ENCODE peak calls at places on chromosomes 1 and 21, in ten cellular contexts. S, T, R, W, Z, U, J, I, A and D are unnamed samples.
A peak's percentile ranks its signal among the peaks of the same experiment; 100 is the strongest.

GRCh38 chr1:35886606-35887431 is 3.8 kb downstream of the AGO1 start:
- DNase-seq in S (no peak), T (no peak), R (peak; percentile 29), W (no peak), Z (no peak), U (no peak), J (peak; percentile 24), I (no peak), A (no peak), D (no peak)

GRCh38 chr1:109083923-109084322 is 6.6 kb upstream of the TMEM167B start:
- DNase-seq in S (no peak), T (no peak), R (no peak), W (no peak), Z (no peak), U (no peak), J (no peak), I (no peak), A (no peak), D (no peak)

GRCh38 chr21:32719085-32719484 is 8.7 kb downstream of the SYNJ1 start:
- DNase-seq in S (no peak), T (no peak), R (no peak), W (no peak), Z (no peak), U (no peak), J (no peak), I (no peak), A (no peak), D (no peak)

GRCh38 chr1:30754684-30755171 is 2.8 kb downstream of the LAPTM5 start:
- DNase-seq in S (no peak), T (no peak), R (no peak), W (no peak), Z (no peak), U (no peak), J (no peak), I (no peak), A (no peak), D (no peak)

GRCh38 chr1:226798427-226799411 is 59.6 kb upstream of the ITPKB start:
- DNase-seq in S (peak; percentile 34), T (no peak), R (peak; percentile 47), W (no peak), Z (no peak), U (no peak), J (no peak), I (no peak), A (no peak), D (no peak)

GRCh38 chr1:205226868-205227583 is 720 bp upstream of the TMCC2 start:
- DNase-seq in S (no peak), T (no peak), R (no peak), W (no peak), Z (peak; percentile 33), U (no peak), J (peak; percentile 43), I (no peak), A (peak; percentile 44), D (peak; percentile 50)

GRCh38 chr1:190452272-190452848 is 25.3 kb downstream of the BRINP3 start:
- DNase-seq in S (no peak), T (no peak), R (no peak), W (no peak), Z (no peak), U (no peak), J (no peak), I (no peak), A (no peak), D (no peak)

GRCh38 chr1:43636006-43636641 is 13.8 kb upstream of the KDM4A start:
- DNase-seq in S (no peak), T (no peak), R (no peak), W (no peak), Z (no peak), U (no peak), J (no peak), I (no peak), A (no peak), D (no peak)

GRCh38 chr1:21774835-21775541 is 8.0 kb downstream of the USP48 start:
- DNase-seq in S (no peak), T (no peak), R (no peak), W (no peak), Z (no peak), U (no peak), J (no peak), I (no peak), A (no peak), D (no peak)

GRCh38 chr1:24778141-24778540 is 32.9 kb downstream of the CLIC4 start:
- DNase-seq in S (no peak), T (no peak), R (no peak), W (no peak), Z (no peak), U (no peak), J (no peak), I (no peak), A (no peak), D (no peak)

GRCh38 chr1:155017021-155017945 is 14.7 kb downstream of the ZBTB7B start:
- DNase-seq in S (peak; percentile 95), T (peak; percentile 97), R (peak; percentile 86), W (peak; percentile 97), Z (peak; percentile 94), U (peak; percentile 93), J (peak; percentile 83), I (peak; percentile 93), A (peak; percentile 98), D (peak; percentile 90)

DNA sequence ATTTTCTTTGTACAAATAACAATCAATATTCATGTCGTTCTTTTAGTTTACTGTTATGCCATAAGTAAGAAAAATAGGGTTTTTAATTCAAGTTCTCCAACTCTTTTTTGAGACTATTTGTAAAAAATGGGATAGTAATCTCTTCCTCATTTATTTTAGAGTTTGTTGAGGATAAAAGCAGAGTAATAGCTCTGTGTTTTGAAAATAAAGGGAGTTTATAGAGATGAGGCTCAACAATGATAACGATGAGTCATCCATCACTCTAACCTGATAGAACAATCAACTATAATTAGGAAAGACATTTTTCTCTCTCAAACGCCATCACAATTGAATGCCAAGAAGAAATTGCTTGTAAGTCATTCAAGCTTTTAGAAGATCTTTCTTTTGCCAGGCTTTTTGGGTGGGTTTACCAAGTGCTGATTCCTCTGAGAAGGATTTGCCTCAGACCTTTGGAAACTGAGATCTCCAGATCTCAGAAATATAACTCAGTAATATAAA is 553 bp downstream of the CD84 start:
- DNase-seq in S (no peak), T (no peak), R (no peak), W (no peak), Z (no peak), U (no peak), J (no peak), I (no peak), A (no peak), D (no peak)
- TF ChIP-seq POLR2A in S (no peak), T (no peak), R (no peak), W (no peak), Z (no peak), U (no peak), J (no peak), I (no peak), A (no peak), D (no peak)

GRCh38 chr1:37807555-37808368 is at the start of the genes C1orf122 and YRDC:
- DNase-seq in S (peak; percentile 96), T (peak; percentile 96), R (peak; percentile 99), W (peak; percentile 94), Z (peak; percentile 91), U (peak; percentile 95), J (peak; percentile 92), I (peak; percentile 94), A (peak; percentile 90), D (peak; percentile 98)
- TF ChIP-seq POLR2A in S (no peak), T (peak; percentile 9), R (peak; percentile 54), W (peak; percentile 68), Z (peak; percentile 77), U (peak; percentile 68), J (peak; percentile 92), I (peak; percentile 70), A (peak; percentile 69), D (peak; percentile 52)

GRCh38 chr1:151167116-151167515 is 1.2 kb downstream of the SCNM1 start:
- DNase-seq in S (no peak), T (no peak), R (no peak), W (no peak), Z (no peak), U (no peak), J (no peak), I (no peak), A (no peak), D (no peak)

GRCh38 chr1:151166506-151166956 is 587 bp downstream of the SCNM1 start:
- DNase-seq in S (no peak), T (no peak), R (no peak), W (no peak), Z (no peak), U (no peak), J (peak; percentile 73), I (no peak), A (peak; percentile 36), D (peak; percentile 78)

GRCh38 chr1:151165281-151165737 is 393 bp downstream of the LYSMD1 start:
- DNase-seq in S (no peak), T (peak; percentile 82), R (no peak), W (no peak), Z (peak; percentile 71), U (peak; percentile 70), J (peak; percentile 49), I (no peak), A (peak; percentile 18), D (peak; percentile 59)

GRCh38 chr1:151164732-151165280 is 896 bp downstream of the LYSMD1 start:
- DNase-seq in S (peak; percentile 37), T (no peak), R (no peak), W (no peak), Z (no peak), U (no peak), J (peak; percentile 9), I (no peak), A (no peak), D (no peak)

GRCh38 chr1:151165738-151166505 is at the start of the genes LYSMD1 and SCNM1:
- DNase-seq in S (peak; percentile 98), T (peak; percentile 99), R (peak; percentile 80), W (peak; percentile 93), Z (peak; percentile 98), U (peak; percentile 95), J (peak; percentile 99), I (peak; percentile 96), A (peak; percentile 99), D (peak; percentile 98)
- TF ChIP-seq POLR2A in S (no peak), T (no peak), R (peak; percentile 90), W (no peak), Z (peak; percentile 44), U (no peak), J (peak; percentile 87), I (no peak), A (peak; percentile 44), D (peak; percentile 62)

DNA sequence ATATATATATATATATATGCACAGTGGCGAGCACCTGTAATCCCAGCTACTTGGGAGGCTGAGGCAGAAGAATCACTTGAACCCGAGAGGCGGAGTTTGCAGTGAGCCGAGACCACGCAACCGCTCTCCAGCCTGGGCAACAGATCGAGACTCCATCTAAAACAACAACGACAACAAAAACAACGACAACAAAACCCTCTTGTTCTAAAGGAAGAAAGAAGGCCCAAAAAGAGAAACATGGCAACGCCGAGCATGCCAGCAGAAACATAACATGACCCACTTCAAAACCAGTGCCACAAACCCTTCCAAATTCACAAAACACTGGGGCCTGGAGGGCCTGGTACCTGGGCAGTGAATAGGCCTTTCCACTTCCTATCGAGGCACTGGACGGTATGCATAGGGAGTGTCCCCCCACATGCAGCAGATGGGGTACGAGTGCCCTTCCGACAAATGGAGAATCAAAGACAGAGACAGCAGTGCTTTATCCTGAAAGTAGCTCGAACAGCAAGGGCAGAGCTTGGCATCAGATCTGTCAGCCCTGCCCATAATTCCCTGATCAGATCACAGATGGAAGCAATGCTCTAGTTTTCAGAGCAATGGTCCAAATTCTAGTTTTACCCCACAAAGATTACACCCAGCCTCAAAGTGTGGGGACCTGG is 52.0 kb downstream of the TOMM20 start:
- DNase-seq in S (no peak), T (no peak), R (no peak), W (no peak), Z (no peak), U (no peak), J (no peak), I (no peak), A (no peak), D (no peak)
- TF ChIP-seq POLR2A in S (no peak), T (no peak), R (no peak), W (no peak), Z (no peak), U (no peak), J (no peak), I (no peak), A (no peak), D (no peak)